ENCODE peak calls at places on chromosomes 13 and 19, in six cellular contexts. C is fibroblast of lung, P is H1, V is GM23248, X is astrocyte, E is GM23338. R is an unnamed sample.

GRCh38 chr13:113149711-113150544 is 8.5 kb upstream of the PROZ start:
- DNase-seq in C (no peak), P (peak; percentile 35), V (no peak), X (no peak), E (no peak), R (no peak)

GRCh38 chr19:46859637-46860124 is 1.1 kb upstream of the ARHGAP35 start:
- DNase-seq in C (no peak), P (no peak), V (peak; percentile 78), X (no peak), E (no peak), R (no peak)

GRCh38 chr19:50420808-50421207 is 2.1 kb downstream of the SPIB start:
- DNase-seq in C (no peak), P (no peak), V (no peak), X (no peak), E (no peak), R (no peak)

GRCh38 chr13:109883181-109884180 is 97.1 kb upstream of the IRS2 start:
- DNase-seq in C (no peak), P (no peak), V (no peak), X (no peak), E (no peak), R (no peak)

GRCh38 chr19:6708346-6708745 is 12.1 kb downstream of the C3 start:
- DNase-seq in C (no peak), P (no peak), V (no peak), X (no peak), E (no peak), R (no peak)

GRCh38 chr13:71460179-71460578 is 406.8 kb downstream of the DACH1 start:
- DNase-seq in C (no peak), P (no peak), V (no peak), X (peak; percentile 51), E (no peak), R (no peak)

GRCh38 chr13:29457299-29457698 is 138.2 kb downstream of the SLC7A1 start:
- DNase-seq in C (peak; percentile 43), P (no peak), V (peak; percentile 88), X (peak; percentile 94), E (no peak), R (peak; percentile 78)

GRCh38 chr13:41802684-41803554 is 158.0 kb downstream of the VWA8 start:
- DNase-seq in C (peak; percentile 44), P (no peak), V (peak; percentile 87), X (peak; percentile 84), E (no peak), R (peak; percentile 90)

GRCh38 chr19:32233885-32234284 is 111.5 kb upstream of the ZNF507 start:
- DNase-seq in C (no peak), P (no peak), V (no peak), X (no peak), E (no peak), R (no peak)

GRCh38 chr19:46861691-46862503 is 1.1 kb downstream of the ARHGAP35 start:
- DNase-seq in C (no peak), P (no peak), V (peak; percentile 64), X (no peak), E (peak; percentile 43), R (no peak)

GRCh38 chr13:74129500-74130144 is 4.6 kb downstream of the KLF12 start:
- DNase-seq in C (peak; percentile 67), P (no peak), V (peak; percentile 59), X (no peak), E (no peak), R (no peak)

GRCh38 chr13:47816835-47817234 is 184.2 kb downstream of the SUCLA2 start:
- DNase-seq in C (no peak), P (no peak), V (no peak), X (no peak), E (peak; percentile 70), R (no peak)

GRCh38 chr13:59710995-59711701 is 452.6 kb downstream of the DIAPH3 start:
- DNase-seq in C (no peak), P (no peak), V (no peak), X (peak; percentile 13), E (no peak), R (no peak)

GRCh38 chr19:40055049-40055448 is 982 bp downstream of the ZNF780B start:
- DNase-seq in C (no peak), P (no peak), V (no peak), X (no peak), E (no peak), R (no peak)

GRCh38 chr19:44587863-44588752 is 25.3 kb upstream of the IGSF23 start:
- DNase-seq in C (peak; percentile 99), P (no peak), V (peak; percentile 90), X (peak; percentile 95), E (no peak), R (peak; percentile 50)

GRCh38 chr19:49217382-49217781 is 59.8 kb downstream of the TRPM4 start:
- DNase-seq in C (peak; percentile 70), P (no peak), V (no peak), X (no peak), E (no peak), R (no peak)

GRCh38 chr19:31497709-31498108 is 148.5 kb upstream of the TSHZ3 start:
- DNase-seq in C (no peak), P (no peak), V (no peak), X (no peak), E (no peak), R (no peak)

GRCh38 chr13:46176756-46177155 is 5.2 kb downstream of the LCP1 start:
- DNase-seq in C (no peak), P (no peak), V (no peak), X (no peak), E (no peak), R (no peak)

GRCh38 chr13:94233401-94233800 is 246.1 kb downstream of the DCT start:
- DNase-seq in C (peak; percentile 97), P (no peak), V (peak; percentile 94), X (peak; percentile 91), E (no peak), R (no peak)

GRCh38 chr13:35923347-35923746 is 207.8 kb downstream of the DCLK1 start:
- DNase-seq in C (peak; percentile 17), P (no peak), V (peak; percentile 84), X (peak; percentile 51), E (no peak), R (no peak)

GRCh38 chr13:24670927-24671326 is 9.3 kb upstream of the ATP12A start:
- DNase-seq in C (no peak), P (no peak), V (peak; percentile 75), X (no peak), E (peak; percentile 87), R (no peak)

GRCh38 chr19:3479819-3480215 is 508 bp downstream of the SMIM24 start:
- DNase-seq in C (no peak), P (peak; percentile 64), V (peak; percentile 58), X (no peak), E (peak; percentile 89), R (no peak)

GRCh38 chr19:3482507-3483225 is 575 bp downstream of the SMIM44 start:
- DNase-seq in C (no peak), P (no peak), V (peak; percentile 55), X (no peak), E (no peak), R (no peak)

GRCh38 chr19:3480383-3481091 is at the start of gene SMIM24:
- DNase-seq in C (no peak), P (peak; percentile 53), V (no peak), X (no peak), E (no peak), R (no peak)

GRCh38 chr19:3483226-3483628 is at the start of gene SMIM44:
- DNase-seq in C (no peak), P (no peak), V (no peak), X (no peak), E (no peak), R (no peak)

GRCh38 chr19:3481241-3482090 is 1.1 kb upstream of the SMIM24 start:
- DNase-seq in C (no peak), P (no peak), V (no peak), X (no peak), E (no peak), R (no peak)
- TF ChIP-seq EZH2 in C (peak; percentile 8), P (no peak), V (peak; percentile 13), X (no peak), E (no peak), R (no peak)

DNA sequence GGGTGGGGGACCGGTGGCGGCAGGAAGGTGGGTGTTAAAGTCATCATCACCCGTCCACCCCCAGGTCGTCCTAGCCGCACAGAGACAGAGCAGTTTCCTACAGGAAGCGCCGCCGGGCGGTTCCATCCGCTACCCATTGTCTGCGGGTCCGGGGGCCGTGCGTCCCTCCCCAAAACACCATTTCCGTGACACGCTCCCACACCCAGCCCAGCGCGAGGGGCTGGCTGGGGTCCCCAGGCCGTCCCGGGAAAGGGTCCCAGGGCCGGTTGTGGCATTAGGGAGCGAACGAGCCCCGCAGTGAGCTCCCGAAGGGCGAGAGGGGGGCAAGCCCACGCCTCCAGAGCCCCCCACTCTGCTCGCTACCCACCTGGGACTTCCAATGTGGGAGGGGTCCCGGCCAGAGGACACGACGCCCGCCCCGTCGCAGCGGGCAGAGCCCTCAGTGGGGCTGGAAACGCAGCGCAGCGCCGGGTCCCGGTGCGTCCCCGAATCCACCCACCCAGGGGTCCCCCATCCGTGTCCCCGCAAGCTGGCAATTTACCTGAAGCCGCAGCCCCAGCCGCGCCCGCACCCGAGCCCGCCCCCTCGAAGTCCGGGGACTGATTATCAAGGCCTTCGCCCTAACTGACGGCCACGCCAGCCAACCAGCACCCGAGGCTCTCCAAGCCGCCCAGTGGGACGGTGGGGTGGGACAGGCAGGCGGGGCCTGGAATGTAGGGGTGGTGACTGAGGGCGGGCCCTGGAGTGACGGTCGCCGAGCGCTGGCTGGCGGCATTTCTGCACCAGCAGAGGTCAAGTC is at the start of gene KANK3:
- DNase-seq in C (peak; percentile 94), P (peak; percentile 99), V (peak; percentile 91), X (peak; percentile 92), E (peak; percentile 100), R (peak; percentile 78)
- TF ChIP-seq EZH2 in C (no peak), P (no peak), V (no peak), X (peak; percentile 89), E (no peak), R (no peak)

DNA sequence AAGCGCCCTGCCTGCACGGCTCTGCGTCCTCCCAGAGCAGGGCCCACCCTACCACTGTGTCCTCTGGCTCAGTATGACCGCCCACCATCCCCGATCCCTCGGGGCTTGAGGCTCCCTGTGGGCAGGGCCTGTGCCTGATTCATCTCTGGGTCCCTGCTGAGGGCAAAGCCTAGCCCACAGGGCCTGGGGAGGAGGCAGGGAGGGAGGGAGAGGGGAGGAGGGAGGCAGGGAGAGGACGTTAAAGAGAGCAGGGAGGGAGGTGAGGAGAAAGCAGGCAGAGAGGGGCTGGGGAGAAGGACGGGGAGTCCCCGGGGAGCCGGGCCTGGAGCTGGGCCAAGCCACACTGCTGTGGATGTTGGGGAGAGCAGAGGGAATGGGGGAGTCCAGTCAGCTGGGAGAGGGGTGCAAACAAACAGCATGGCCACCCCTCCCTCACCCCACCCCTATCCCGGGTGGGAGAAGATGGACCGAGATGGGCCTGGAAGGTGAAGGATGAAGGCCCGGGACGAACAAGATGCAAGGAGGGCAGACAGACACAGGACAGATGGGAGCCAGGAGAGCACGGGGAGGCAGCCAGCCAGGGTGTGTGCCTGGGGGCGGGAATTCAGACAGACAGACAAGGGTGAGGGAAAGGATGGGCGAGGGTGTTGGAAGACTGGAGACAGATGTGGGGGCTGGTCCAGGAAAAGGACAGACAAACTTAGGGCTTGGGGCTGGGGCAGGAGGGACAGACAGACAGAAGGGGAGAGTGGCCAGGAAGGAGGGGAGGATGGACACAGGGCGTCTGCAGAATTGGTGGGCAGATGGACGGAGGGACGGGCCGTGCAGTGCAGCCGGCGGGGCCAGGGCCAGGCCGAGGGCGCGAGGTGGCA is 4.2 kb upstream of the ERFL start:
- DNase-seq in C (no peak), P (no peak), V (no peak), X (no peak), E (peak; percentile 45), R (no peak)
- TF ChIP-seq EZH2 in C (peak; percentile 88), P (peak; percentile 57), V (peak; percentile 42), X (peak; percentile 19), E (peak; percentile 27), R (peak; percentile 87)

DNA sequence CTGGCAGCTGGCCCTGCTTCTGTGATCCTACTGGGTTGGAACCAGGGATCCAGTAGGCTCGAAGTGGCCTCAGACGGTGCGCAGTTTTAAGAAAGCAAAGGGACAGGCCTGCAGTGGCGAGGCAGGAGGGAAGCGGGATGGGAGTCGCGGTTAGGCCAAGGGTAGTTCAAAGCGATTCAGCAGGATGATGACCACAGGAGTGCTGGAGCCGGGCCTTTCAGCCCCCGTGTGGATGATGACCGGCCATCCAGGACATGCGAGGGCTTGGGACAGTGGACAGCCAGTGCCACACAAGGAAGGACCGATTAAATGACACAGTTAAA is 853 bp downstream of the RNASEH2B start:
- DNase-seq in C (peak; percentile 54), P (peak; percentile 63), V (peak; percentile 71), X (peak; percentile 48), E (peak; percentile 68), R (no peak)
- TF ChIP-seq EZH2 in C (no peak), P (no peak), V (no peak), X (no peak), E (no peak), R (no peak)